ENCODE peak calls at places on chromosome 12, in five cellular contexts. H is kidney glomerular epithelial cell; V is lower leg skin; I is stimulated activated CD4-positive, alpha-beta T cell treated with anti-CD3 and anti-CD28 coated beads, Interleukin-1b, Interleukin-23, amount 100 ng/mL, for 4 hours; U is nephron progenitor cell. G is an unnamed sample.
A peak's percentile ranks its signal among the peaks of the same experiment; 100 is the strongest.

GRCh38 chr12:52703424-52703823 is at the start of gene KRT77:
- DNase-seq in H (no peak), I (no peak), U (no peak), V (no peak), G (no peak)

GRCh38 chr12:95836630-95837239 is 22.0 kb upstream of the SNRPF start:
- DNase-seq in V (no peak), I (no peak), U (no peak), H (peak; percentile 44), G (peak; percentile 52)

GRCh38 chr12:47184229-47184628 is 104.5 kb upstream of the AMIGO2 start:
- DNase-seq in H (no peak), V (no peak), I (no peak), U (no peak), G (no peak)

GRCh38 chr12:25829192-25829591 is 129.3 kb upstream of the RASSF8 start:
- DNase-seq in H (no peak), U (no peak), I (no peak), V (no peak), G (peak; percentile 98)

GRCh38 chr12:46071335-46071734 is 81.0 kb upstream of the SCAF11 start:
- DNase-seq in U (no peak), I (no peak), V (no peak), H (no peak), G (no peak)

GRCh38 chr12:32502693-32503510 is 103.5 kb downstream of the FGD4 start:
- DNase-seq in V (no peak), H (no peak), I (no peak), U (no peak), G (peak; percentile 93)

GRCh38 chr12:124583854-124584253 is 16.4 kb upstream of the NCOR2 start:
- DNase-seq in I (no peak), U (no peak), H (no peak), V (no peak), G (no peak)

GRCh38 chr12:11730299-11731041 is 81.0 kb downstream of the ETV6 start:
- DNase-seq in V (no peak), H (no peak), I (no peak), U (no peak), G (no peak)

GRCh38 chr12:31687101-31687527 is 27.6 kb downstream of the ETFBKMT start:
- DNase-seq in H (no peak), I (no peak), V (no peak), U (no peak), G (no peak)

GRCh38 chr12:124020398-124021024 is 47.5 kb downstream of the ZNF664 start:
- DNase-seq in H (no peak), V (peak; percentile 63), I (no peak), U (no peak), G (peak; percentile 52)

GRCh38 chr12:9590441-9590840 is 17.3 kb downstream of the KLRB1 start:
- DNase-seq in U (no peak), I (no peak), V (no peak), H (no peak), G (no peak)

GRCh38 chr12:65565601-65566560 is 258.4 kb upstream of the HMGA2 start:
- DNase-seq in V (no peak), H (peak; percentile 7), U (no peak), I (no peak), G (peak; percentile 97)

GRCh38 chr12:18283776-18284175 is 22.5 kb downstream of the PIK3C2G start:
- DNase-seq in U (no peak), H (no peak), I (no peak), V (no peak), G (no peak)